ENCODE peak calls at places on chromosomes 2 and 18, in four cellular contexts. O is activated T-helper 1 cell treated with anti-CD3 and anti-CD28 coated beads, Interleukin-12 subunit alpha, Interleukin-12 subunit beta, Interleukin-2, Interleukin-4 antibody, amounts not matched to agents 30 ng/mL and 10 ng/mL and 1 ng/mL, durations not matched to agents 14 hours and 24 hours and 36 hours; Y is epithelial cell of esophagus; E is effector memory CD8-positive, alpha-beta T cell. I is an unnamed sample.

GRCh38 chr2:85264471-85264870 is 63.3 kb downstream of the TGOLN2 start:
- DNase-seq in O (no peak), Y (peak; percentile 54), E (no peak), I (no peak)

GRCh38 chr2:12430036-12430795 is 286.5 kb upstream of the TRIB2 start:
- DNase-seq in O (no peak), Y (peak; percentile 89), E (no peak), I (no peak)

GRCh38 chr2:35204881-35205280 is 1150.7 kb upstream of the CRIM1 start:
- DNase-seq in E (no peak), O (no peak), Y (no peak), I (no peak)

GRCh38 chr2:66192888-66193287 is 242.0 kb upstream of the MEIS1 start:
- DNase-seq in E (no peak), Y (no peak), O (no peak), I (no peak)

GRCh38 chr2:102677219-102678215 is 58.2 kb downstream of the SLC9A2 start:
- DNase-seq in E (no peak), O (no peak), Y (peak; percentile 60), I (no peak)

GRCh38 chr2:142037744-142038143 is 93.1 kb downstream of the LRP1B start:
- DNase-seq in O (no peak), E (no peak), Y (peak; percentile 39), I (no peak)

GRCh38 chr2:165280356-165280755 is 41.1 kb downstream of the SCN2A start:
- DNase-seq in O (no peak), E (no peak), Y (peak; percentile 13), I (no peak)

GRCh38 chr18:79856119-79857080 is 58.7 kb downstream of the KCNG2 start:
- DNase-seq in E (no peak), O (no peak), Y (no peak), I (no peak)

GRCh38 chr2:58180635-58181034 is 60.5 kb downstream of the FANCL start:
- DNase-seq in E (no peak), Y (no peak), O (no peak), I (no peak)

GRCh38 chr2:119827866-119828507 is 68.3 kb downstream of the PTPN4 start:
- DNase-seq in Y (no peak), O (no peak), E (no peak), I (peak; percentile 18)

GRCh38 chr2:39696838-39697237 is 31.1 kb downstream of the TMEM178A start:
- DNase-seq in E (no peak), O (no peak), Y (peak; percentile 44), I (no peak)

GRCh38 chr18:12234451-12235190 is 19.5 kb upstream of the CIDEA start:
- DNase-seq in Y (no peak), O (no peak), E (no peak), I (no peak)

GRCh38 chr2:6993230-6993640 is 76.0 kb downstream of the RNF144A start:
- DNase-seq in O (no peak), Y (no peak), E (no peak), I (no peak)